ENCODE peak calls at places on chromosomes 7 and 10, in four cellular contexts. D is sciatic nerve; A is naive thymus-derived CD8-positive, alpha-beta T cell; H is neuronal stem cell. U is an unnamed sample.

GRCh38 chr7:167087-167855 is 25.1 kb upstream of the FAM20C start:
- DNase-seq in D (no peak), A (no peak), H (no peak), U (no peak)

GRCh38 chr7:30974605-30975256 is 11.0 kb downstream of the GHRHR start:
- DNase-seq in D (no peak), A (peak), H (peak), U (no peak)

GRCh38 chr10:13536674-13537366 is 8.0 kb upstream of the BEND7 start:
- DNase-seq in D (no peak), A (no peak), H (peak), U (peak)

GRCh38 chr10:79409038-79410035 is 36.1 kb downstream of the ZCCHC24 start:
- DNase-seq in D (peak), A (no peak), H (no peak), U (no peak)

GRCh38 chr10:132965411-132966057 is 23.2 kb upstream of the CFAP46 start:
- DNase-seq in D (peak), A (no peak), H (no peak), U (no peak)

GRCh38 chr7:101239951-101240220 is 2.3 kb upstream of the CLDN15 start:
- DNase-seq in D (no peak), A (no peak), H (no peak), U (no peak)

GRCh38 chr7:142385528-142386340 is 127.9 kb upstream of the PRSS58 start:
- DNase-seq in D (no peak), A (peak), H (peak), U (peak)

GRCh38 chr10:12541446-12542067 is 192.2 kb downstream of the CAMK1D start:
- DNase-seq in D (no peak), A (no peak), H (no peak), U (no peak)

GRCh38 chr10:72694476-72695369 is 2.8 kb downstream of the MCU start:
- DNase-seq in D (no peak), A (peak), H (no peak), U (no peak)

GRCh38 chr10:5584895-5585516 is 60.2 kb downstream of the CALML3 start:
- DNase-seq in D (no peak), A (no peak), H (no peak), U (peak)

GRCh38 chr10:21497177-21497807 is 28.2 kb downstream of the SKIDA1 start:
- DNase-seq in D (peak), A (peak), H (no peak), U (peak)

GRCh38 chr7:11970132-11970531 is 138.1 kb upstream of the THSD7A start:
- DNase-seq in D (no peak), A (no peak), H (no peak), U (no peak)

GRCh38 chr10:103451871-103452713 is at the start of gene CALHM2:
- DNase-seq in D (peak), A (peak), H (peak), U (no peak)

GRCh38 chr10:6232846-6233724 is 30.4 kb downstream of the PFKFB3 start:
- DNase-seq in D (no peak), A (no peak), H (no peak), U (no peak)

GRCh38 chr10:101693701-101694055 is 1.3 kb downstream of the FBXW4 start:
- DNase-seq in D (no peak), A (no peak), H (no peak), U (peak)

GRCh38 chr10:100021322-100021721 is 11.6 kb upstream of the DNMBP start:
- DNase-seq in D (no peak), A (no peak), H (no peak), U (no peak)

GRCh38 chr7:129363-130221 is 62.8 kb upstream of the FAM20C start:
- DNase-seq in D (no peak), A (no peak), H (no peak), U (no peak)

GRCh38 chr10:72665925-72666324 is 26.0 kb upstream of the MCU start:
- DNase-seq in D (no peak), A (no peak), H (no peak), U (peak)

GRCh38 chr10:116053910-116054309 is 219.1 kb downstream of the GFRA1 start:
- DNase-seq in D (no peak), A (no peak), H (no peak), U (peak)

GRCh38 chr7:33191326-33191725 is 62.0 kb downstream of the BBS9 start:
- DNase-seq in D (no peak), A (peak), H (no peak), U (no peak)

GRCh38 chr10:47378606-47379444 is 5.3 kb downstream of the ZNF488 start:
- DNase-seq in D (no peak), A (no peak), H (no peak), U (no peak)